ENCODE peak calls at places on chromosomes 7 and 10, in seven cellular contexts. T is breast epithelium, R is thyroid gland, E is tibial nerve, U is GM12892, C is A549, B is K562. Q is an unnamed sample.

GRCh38 chr7:112452102-112452888 is 2.0 kb downstream of the IFRD1 start:
- DNase-seq in T (peak), R (peak), E (peak), U (peak), C (peak), B (no peak), Q (peak)

GRCh38 chr7:143429770-143430698 is 13.2 kb upstream of the TAS2R60 start:
- DNase-seq in T (no peak), R (no peak), E (no peak), U (no peak), C (no peak), B (no peak), Q (no peak)

GRCh38 chr7:130387628-130388403 is 7.5 kb downstream of the CPA1 start:
- DNase-seq in T (no peak), R (no peak), E (no peak), U (no peak), C (no peak), B (no peak), Q (no peak)

GRCh38 chr10:122139627-122140151 is 131.4 kb upstream of the BTBD16 start:
- DNase-seq in T (no peak), R (no peak), E (no peak), U (no peak), C (no peak), B (no peak), Q (no peak)

GRCh38 chr7:106957766-106958165 is 86.7 kb upstream of the PRKAR2B start:
- DNase-seq in T (no peak), R (no peak), E (peak), U (no peak), C (no peak), B (no peak), Q (no peak)

GRCh38 chr7:146366938-146367337 is 250.3 kb downstream of the CNTNAP2 start:
- DNase-seq in T (no peak), R (no peak), E (no peak), U (no peak), C (no peak), B (no peak), Q (no peak)

GRCh38 chr10:58573970-58574538 is 61.4 kb downstream of the BICC1 start:
- DNase-seq in T (no peak), R (no peak), E (no peak), U (no peak), C (no peak), B (no peak), Q (no peak)

GRCh38 chr7:115135769-115136410 is 214.0 kb downstream of the MDFIC start:
- DNase-seq in T (no peak), R (no peak), E (no peak), U (no peak), C (no peak), B (no peak), Q (no peak)

GRCh38 chr10:78299861-78300453 is 266.3 kb downstream of the RPS24 start:
- DNase-seq in T (no peak), R (no peak), E (no peak), U (no peak), C (no peak), B (no peak), Q (no peak)

GRCh38 chr7:73367006-73367405 is 39.0 kb downstream of the FKBP6 start:
- DNase-seq in T (no peak), R (no peak), E (no peak), U (no peak), C (no peak), B (peak), Q (no peak)

GRCh38 chr7:55533050-55533728 is 39.1 kb downstream of the VOPP1 start:
- DNase-seq in T (no peak), R (no peak), E (peak), U (peak), C (no peak), B (no peak), Q (no peak)

GRCh38 chr10:88541116-88541626 is 41.9 kb downstream of the RNLS start:
- DNase-seq in T (no peak), R (no peak), E (peak), U (no peak), C (no peak), B (no peak), Q (no peak)

GRCh38 chr7:66946545-66946944 is 25.5 kb downstream of the TMEM248 start:
- DNase-seq in T (no peak), R (no peak), E (no peak), U (no peak), C (peak), B (no peak), Q (no peak)

GRCh38 chr7:155340071-155340531 is 42.4 kb downstream of the INSIG1 start:
- DNase-seq in T (no peak), R (no peak), E (no peak), U (no peak), C (no peak), B (no peak), Q (no peak)

GRCh38 chr10:49686651-49687050 is 7.2 kb downstream of the C10orf53 start:
- DNase-seq in T (no peak), R (no peak), E (no peak), U (no peak), C (no peak), B (no peak), Q (no peak)

GRCh38 chr10:44167752-44168151 is 217.1 kb downstream of the CXCL12 start:
- DNase-seq in T (no peak), R (no peak), E (no peak), U (no peak), C (no peak), B (no peak), Q (no peak)

GRCh38 chr10:30091136-30091535 is 31.8 kb upstream of the JCAD start:
- DNase-seq in T (no peak), R (no peak), E (no peak), U (no peak), C (no peak), B (no peak), Q (no peak)

GRCh38 chr10:30093303-30093967 is 34.0 kb upstream of the JCAD start:
- DNase-seq in T (no peak), R (no peak), E (no peak), U (no peak), C (no peak), B (no peak), Q (no peak)

GRCh38 chr10:30094601-30095000 is 35.2 kb upstream of the JCAD start:
- DNase-seq in T (no peak), R (no peak), E (no peak), U (no peak), C (no peak), B (no peak), Q (no peak)

GRCh38 chr10:30095811-30096422 is 36.5 kb upstream of the JCAD start:
- DNase-seq in T (no peak), R (no peak), E (no peak), U (no peak), C (no peak), B (no peak), Q (no peak)

DNA sequence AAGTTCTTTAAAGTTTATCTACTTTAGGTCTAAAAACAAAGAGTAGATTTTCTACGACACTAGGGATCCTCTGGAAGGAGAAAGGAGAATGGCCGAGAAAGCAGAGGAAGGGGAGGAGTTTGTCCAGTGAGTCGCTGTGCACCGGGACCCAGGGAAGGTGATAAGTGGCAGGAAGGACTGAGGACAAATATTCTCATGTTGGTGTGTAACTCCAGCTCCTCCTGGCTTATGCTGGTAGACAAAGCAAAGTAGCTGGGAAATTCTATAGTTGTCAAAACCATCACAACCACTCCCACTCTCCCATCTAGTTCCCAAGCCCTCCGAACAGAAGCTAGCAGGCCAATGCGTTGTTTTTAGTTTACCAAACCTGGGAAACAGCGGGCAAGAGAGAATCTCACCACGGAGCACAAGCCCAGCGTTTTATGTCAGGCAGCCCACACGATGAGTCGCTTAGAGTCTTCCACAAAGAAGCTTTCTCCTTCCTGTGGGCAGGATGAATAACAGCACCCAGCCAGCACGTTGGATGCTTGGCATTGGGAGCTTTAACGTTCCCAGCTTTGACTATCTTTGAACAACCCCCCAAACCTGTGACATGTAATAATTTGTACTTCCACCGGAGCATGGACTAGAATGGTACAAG is 32.9 kb upstream of the JCAD start:
- DNase-seq in T (no peak), R (no peak), E (no peak), U (no peak), C (no peak), B (no peak), Q (no peak)
- TF ChIP-seq POLR2A in T (no peak), R (no peak), E (no peak), U (no peak), C (no peak), B (no peak), Q (no peak)

GRCh38 chr10:132335189-132336063 is 3.4 kb downstream of the LRRC27 start:
- DNase-seq in T (no peak), R (no peak), E (no peak), U (no peak), C (peak), B (peak), Q (no peak)
- TF ChIP-seq POLR2A in T (no peak), R (no peak), E (no peak), U (no peak), C (no peak), B (no peak), Q (no peak)

GRCh38 chr10:11875499-11876281 is 52.5 kb downstream of the PROSER2 start:
- DNase-seq in T (peak), R (peak), E (peak), U (no peak), C (peak), B (peak), Q (peak)
- TF ChIP-seq POLR2A in T (no peak), R (peak), E (no peak), U (no peak), C (no peak), B (peak), Q (no peak)

GRCh38 chr7:158737064-158737695 is 32.6 kb upstream of the NCAPG2 start:
- DNase-seq in T (no peak), R (no peak), E (no peak), U (no peak), C (no peak), B (no peak), Q (no peak)

GRCh38 chr7:158734861-158735260 is 30.3 kb upstream of the NCAPG2 start:
- DNase-seq in T (no peak), R (no peak), E (no peak), U (no peak), C (no peak), B (no peak), Q (no peak)

GRCh38 chr7:158733220-158733519 is 28.6 kb upstream of the NCAPG2 start:
- DNase-seq in T (no peak), R (no peak), E (no peak), U (no peak), C (no peak), B (no peak), Q (no peak)

GRCh38 chr7:158733762-158734494 is 29.3 kb upstream of the NCAPG2 start:
- DNase-seq in T (no peak), R (no peak), E (no peak), U (no peak), C (no peak), B (no peak), Q (no peak)

DNA sequence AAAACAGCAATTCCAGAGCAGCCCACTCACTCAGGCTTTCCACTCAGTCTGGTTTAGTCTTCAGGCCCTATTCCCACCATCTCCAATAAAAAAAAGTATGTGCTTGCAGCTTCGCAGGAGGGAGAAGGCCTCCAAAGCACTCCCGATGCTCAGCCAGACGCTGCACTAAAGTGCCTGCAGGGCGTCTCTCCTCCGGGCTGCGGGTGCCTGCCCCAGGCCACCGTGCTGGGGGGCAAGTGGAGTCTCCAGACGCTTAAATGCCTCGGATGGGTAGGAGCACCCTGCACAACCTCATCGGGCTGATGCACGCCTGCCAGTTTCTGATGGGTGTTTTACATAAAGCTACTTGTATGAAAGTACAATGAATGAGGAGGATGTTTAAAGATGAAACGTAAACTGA is 31.3 kb upstream of the NCAPG2 start:
- DNase-seq in T (no peak), R (no peak), E (no peak), U (no peak), C (no peak), B (no peak), Q (no peak)
- TF ChIP-seq POLR2A in T (no peak), R (no peak), E (no peak), U (no peak), C (no peak), B (peak), Q (no peak)

DNA sequence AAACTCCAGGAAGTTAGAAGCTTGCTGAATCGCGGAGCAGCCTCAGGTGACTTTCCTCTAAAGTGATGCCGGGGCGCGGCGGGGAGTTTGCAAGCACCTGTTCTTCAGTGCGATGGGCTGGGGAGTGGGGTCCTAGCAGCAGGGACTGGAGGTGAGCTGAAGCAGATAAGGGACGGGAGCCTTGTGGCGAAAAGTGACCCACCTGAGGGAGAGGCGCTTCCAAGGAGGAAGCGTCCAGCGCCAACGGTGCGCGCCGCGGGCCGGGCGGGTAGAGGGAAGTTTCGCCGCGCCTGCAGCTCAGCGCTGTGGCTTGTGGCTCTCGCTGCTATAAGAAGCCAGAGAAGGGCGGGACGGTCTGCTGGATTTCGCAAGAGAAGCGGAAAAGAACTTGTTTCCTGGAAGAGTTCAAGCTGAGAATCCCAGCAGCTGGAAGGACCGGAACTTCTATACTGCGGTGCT is at the start of gene STEAP4:
- DNase-seq in T (peak), R (peak), E (peak), U (no peak), C (peak), B (no peak), Q (peak)
- TF ChIP-seq POLR2A in T (no peak), R (no peak), E (peak), U (no peak), C (no peak), B (no peak), Q (no peak)

GRCh38 chr10:6300106-6300783 is 97.5 kb downstream of the PFKFB3 start:
- DNase-seq in T (peak), R (no peak), E (peak), U (no peak), C (peak), B (no peak), Q (no peak)
- TF ChIP-seq POLR2A in T (no peak), R (no peak), E (no peak), U (no peak), C (no peak), B (no peak), Q (no peak)

DNA sequence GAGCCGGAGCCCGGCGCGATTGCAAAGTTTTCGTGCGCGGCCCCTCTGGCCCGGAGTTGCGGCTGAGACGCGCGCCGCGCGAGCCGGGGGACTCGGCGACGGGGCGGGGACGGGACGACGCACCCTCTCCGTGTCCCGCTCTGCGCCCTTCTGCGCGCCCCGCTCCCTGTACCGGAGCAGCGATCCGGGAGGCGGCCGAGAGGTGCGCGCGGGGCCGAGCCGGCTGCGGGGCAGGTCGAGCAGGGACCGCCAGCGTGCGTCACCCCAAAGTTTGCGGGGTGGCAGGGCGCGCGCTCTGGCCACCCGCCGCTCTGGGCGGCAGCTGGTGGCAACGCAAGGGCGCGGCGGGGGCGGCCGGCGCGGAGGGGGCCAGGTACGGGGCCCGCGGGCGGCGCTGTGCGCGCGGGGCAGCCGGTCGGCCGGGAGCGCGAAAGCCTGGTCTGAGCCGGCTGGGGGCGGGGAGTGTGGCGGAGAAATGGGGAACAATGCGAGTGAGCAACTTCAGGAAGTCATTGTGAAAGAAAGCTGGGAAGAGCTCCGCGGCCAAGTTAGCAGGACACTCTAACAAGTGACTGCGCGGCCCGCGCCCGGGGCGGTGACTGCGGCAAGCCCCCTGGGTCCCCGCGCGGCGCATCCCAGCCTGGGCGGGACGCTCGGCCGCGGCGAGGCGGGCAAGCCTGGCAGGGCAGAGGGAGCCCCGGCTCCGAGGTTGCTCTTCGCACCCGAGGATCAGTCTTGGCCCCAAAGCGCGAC is at the start of gene IKZF1:
- DNase-seq in T (no peak), R (peak), E (peak), U (no peak), C (no peak), B (peak), Q (no peak)
- TF ChIP-seq POLR2A in T (no peak), R (no peak), E (no peak), U (no peak), C (no peak), B (no peak), Q (no peak)

GRCh38 chr10:17744395-17744841 is 7.6 kb upstream of the TMEM236 start:
- DNase-seq in T (no peak), R (no peak), E (no peak), U (no peak), C (no peak), B (no peak), Q (no peak)

GRCh38 chr10:17742918-17743317 is 9.1 kb upstream of the TMEM236 start:
- DNase-seq in T (no peak), R (peak), E (peak), U (no peak), C (peak), B (peak), Q (peak)

GRCh38 chr10:17736223-17736622 is 15.8 kb upstream of the TMEM236 start:
- DNase-seq in T (no peak), R (no peak), E (no peak), U (no peak), C (no peak), B (no peak), Q (no peak)

GRCh38 chr10:17737021-17737965 is 14.7 kb upstream of the TMEM236 start:
- DNase-seq in T (no peak), R (no peak), E (peak), U (no peak), C (peak), B (no peak), Q (peak)

GRCh38 chr10:17740668-17741067 is 11.3 kb upstream of the TMEM236 start:
- DNase-seq in T (no peak), R (no peak), E (no peak), U (no peak), C (no peak), B (no peak), Q (no peak)
- TF ChIP-seq POLR2A in T (no peak), R (no peak), E (no peak), U (no peak), C (no peak), B (no peak), Q (no peak)

DNA sequence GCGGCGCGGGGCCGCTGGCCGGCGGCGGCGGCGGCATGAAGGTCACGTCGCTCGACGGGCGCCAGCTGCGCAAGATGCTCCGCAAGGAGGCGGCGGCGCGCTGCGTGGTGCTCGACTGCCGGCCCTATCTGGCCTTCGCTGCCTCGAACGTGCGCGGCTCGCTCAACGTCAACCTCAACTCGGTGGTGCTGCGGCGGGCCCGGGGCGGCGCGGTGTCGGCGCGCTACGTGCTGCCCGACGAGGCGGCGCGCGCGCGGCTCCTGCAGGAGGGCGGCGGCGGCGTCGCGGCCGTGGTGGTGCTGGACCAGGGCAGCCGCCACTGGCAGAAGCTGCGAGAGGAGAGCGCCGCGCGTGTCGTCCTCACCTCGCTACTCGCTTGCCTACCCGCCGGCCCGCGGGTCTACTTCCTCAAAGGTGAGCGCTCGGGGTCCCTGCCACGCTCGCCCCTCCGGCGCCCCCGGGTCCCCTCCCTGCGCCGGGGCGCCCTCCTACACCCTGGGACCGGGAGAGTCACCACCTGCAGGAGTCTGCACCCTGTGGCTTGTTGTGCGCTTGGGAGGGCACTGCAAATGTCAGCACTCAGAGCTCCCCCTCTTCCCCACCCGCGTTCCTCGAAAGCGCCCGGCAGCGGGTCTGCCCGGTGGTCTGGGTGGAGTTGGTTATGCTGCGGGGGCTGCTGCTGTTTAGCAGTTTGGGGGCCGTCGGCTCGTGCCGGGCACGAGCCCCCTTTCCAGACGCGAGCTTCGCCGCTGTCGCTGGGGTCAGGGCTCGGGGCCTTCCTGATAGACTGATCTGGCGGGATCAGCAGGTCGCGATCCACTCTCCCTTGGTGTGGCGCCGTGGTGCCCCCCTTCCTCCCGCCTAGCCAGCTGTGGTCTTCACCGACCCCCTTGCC is 627 bp downstream of the DUSP5 start:
- DNase-seq in T (peak), R (peak), E (no peak), U (no peak), C (peak), B (peak), Q (peak)
- TF ChIP-seq POLR2A in T (no peak), R (no peak), E (no peak), U (no peak), C (peak), B (no peak), Q (no peak)